ENCODE peak calls at places on chromosomes 3 and 15, in eight cellular contexts. D is NCI-H1092 treated with DMSO at 0.1 percent for 48 hours; P is GM20000; V is activated naive CD8-positive, alpha-beta T cell treated with anti-CD3 and anti-CD28 coated beads, Interleukin-2, amount 50 U/mL, for 24 hours; C is uterus; X is activated T-helper 2 cell treated with anti-CD3 and anti-CD28 coated beads, Interferon-gamma antibody, Interleukin-2, Interleukin-4, amounts not matched to agents 10 μg/mL and 5 μg/mL and 100 μg/mL, durations not matched to agents 14 hours and 24 hours and 36 hours; N is NAMALWA; F is T1000. J is an unnamed sample.

GRCh38 chr3:21839592-21839991 is 88.6 kb upstream of the ZNF385D start:
- DNase-seq in P (no peak), C (no peak), F (peak), D (no peak), X (no peak), V (no peak), N (peak), J (no peak)

GRCh38 chr3:148991219-148992026 is at the start of gene GYG1:
- DNase-seq in V (peak), D (peak), C (peak), F (peak), P (peak), N (peak), X (peak), J (no peak)

GRCh38 chr15:98872777-98873176 is 134.8 kb downstream of the PGPEP1L start:
- DNase-seq in F (no peak), C (no peak), V (no peak), D (no peak), P (no peak), X (no peak), N (no peak), J (no peak)

GRCh38 chr3:194470615-194471014 is 16.2 kb downstream of the ATP13A3 start:
- DNase-seq in X (no peak), F (no peak), V (no peak), P (no peak), C (no peak), D (no peak), N (no peak), J (no peak)

GRCh38 chr15:65008989-65009388 is 19.3 kb upstream of the SPG21 start:
- DNase-seq in X (no peak), P (no peak), D (no peak), N (peak), F (no peak), V (no peak), C (no peak), J (no peak)

GRCh38 chr15:74835312-74835823 is 7.6 kb downstream of the ULK3 start:
- DNase-seq in N (peak), V (peak), P (peak), F (peak), C (no peak), D (peak), X (no peak), J (peak)

GRCh38 chr3:167913218-167913902 is 177.8 kb downstream of the SERPINI1 start:
- DNase-seq in D (no peak), X (no peak), F (no peak), N (peak), V (no peak), P (no peak), C (no peak), J (no peak)

GRCh38 chr3:71372911-71373637 is 210.5 kb downstream of the FOXP1 start:
- DNase-seq in F (no peak), C (no peak), D (no peak), X (no peak), V (no peak), P (no peak), N (no peak), J (no peak)

GRCh38 chr15:64263567-64263966 is 92.4 kb downstream of the CSNK1G1 start:
- DNase-seq in F (no peak), X (no peak), D (no peak), N (peak), P (peak), C (no peak), V (no peak), J (no peak)

J was measured in NCI-H1694 treated with DMSO at 0.1 percent for 48 hours.